ENCODE peak calls at places on chromosomes 2 and 18, in nine cellular contexts. F, Y, B, V, I, J, U, N and G are unnamed samples.

GRCh38 chr2:218852911-218853667 is 6.5 kb upstream of the WNT6 start:
- DNase-seq in F (peak), B (peak), J (peak), I (no peak), U (peak), Y (peak), V (no peak), N (peak), G (peak)

GRCh38 chr18:22872894-22873537 is 60.1 kb upstream of the RBBP8 start:
- DNase-seq in V (no peak), B (no peak), Y (peak), J (no peak), U (no peak), N (no peak), I (no peak), F (no peak), G (no peak)

GRCh38 chr18:2905802-2906521 is 59.2 kb downstream of the EMILIN2 start:
- DNase-seq in U (peak), F (no peak), V (no peak), Y (peak), J (no peak), B (peak), N (peak), I (no peak), G (peak)

GRCh38 chr2:119264781-119265692 is 41.4 kb downstream of the STEAP3 start:
- DNase-seq in U (peak), V (no peak), B (peak), N (peak), Y (peak), F (no peak), I (peak), J (no peak), G (peak)

GRCh38 chr2:34031097-34031496 is 432.0 kb upstream of the FAM98A start:
- DNase-seq in U (no peak), J (no peak), Y (peak), B (no peak), I (no peak), V (no peak), N (no peak), F (no peak), G (no peak)

GRCh38 chr2:88003074-88003755 is 13.1 kb downstream of the RNU2-63P start:
- DNase-seq in I (no peak), U (peak), J (no peak), F (no peak), Y (no peak), V (no peak), B (peak), N (peak), G (no peak)

GRCh38 chr2:32697156-32697555 is 69.3 kb downstream of the TTC27 start:
- DNase-seq in V (no peak), J (no peak), F (peak), U (no peak), B (no peak), Y (no peak), N (peak), I (no peak), G (no peak)

GRCh38 chr18:46385124-46385523 is 271.9 kb downstream of the LOXHD1 start:
- DNase-seq in Y (no peak), F (no peak), B (no peak), J (no peak), U (no peak), V (no peak), I (no peak), N (no peak), G (no peak)

GRCh38 chr2:69983392-69983791 is 22.0 kb upstream of the ASPRV1 start:
- DNase-seq in I (no peak), F (no peak), U (no peak), B (no peak), V (no peak), N (no peak), J (no peak), Y (no peak), G (no peak)

GRCh38 chr18:79927597-79928562 is 23.6 kb downstream of the SLC66A2 start:
- DNase-seq in U (peak), I (no peak), B (no peak), J (no peak), V (no peak), F (no peak), Y (no peak), N (no peak), G (no peak)

GRCh38 chr2:20475567-20475952 is 28.7 kb downstream of the RHOB start:
- DNase-seq in I (no peak), Y (no peak), B (no peak), F (no peak), J (no peak), N (no peak), U (no peak), V (no peak), G (no peak)